ENCODE peak calls at places on chromosomes 13 and 19, in five cellular contexts. I is Caco-2, E is posterior cingulate gyrus, D is colonic mucosa, U is NCI-H345. P is an unnamed sample.
A peak's percentile ranks its signal among the peaks of the same experiment; 100 is the strongest.

GRCh38 chr19:38350883-38351282 is 15.3 kb downstream of the CATSPERG start:
- DNase-seq in I (no peak), E (no peak), D (no peak), U (no peak), P (no peak)

GRCh38 chr13:53873558-53873957 is 844.9 kb downstream of the OLFM4 start:
- DNase-seq in I (peak; percentile 42), E (no peak), D (no peak), U (peak; percentile 68), P (no peak)

GRCh38 chr13:77521194-77521593 is 14.3 kb upstream of the SCEL start:
- DNase-seq in I (no peak), E (no peak), D (no peak), U (no peak), P (no peak)

GRCh38 chr19:3059653-3060052 is 2.6 kb downstream of the TLE5 start:
- DNase-seq in I (no peak), E (no peak), D (no peak), U (no peak), P (no peak)

GRCh38 chr19:51333836-51334460 is 8.0 kb downstream of the VSIG10L start:
- DNase-seq in I (no peak), E (no peak), D (no peak), U (no peak), P (no peak)

GRCh38 chr19:10699650-10700335 is 1.4 kb upstream of the QTRT1 start:
- DNase-seq in I (peak; percentile 57), E (no peak), D (peak; percentile 76), U (peak; percentile 22), P (peak; percentile 35)

GRCh38 chr19:39512964-39513363 is 2.0 kb upstream of the SELENOV start:
- DNase-seq in I (no peak), E (no peak), D (no peak), U (no peak), P (no peak)

GRCh38 chr19:33863436-33863835 is 66.8 kb downstream of the KCTD15 start:
- DNase-seq in I (no peak), E (no peak), D (no peak), U (no peak), P (no peak)

GRCh38 chr19:10294368-10294697 is 4.6 kb downstream of the ICAM5 start:
- DNase-seq in I (no peak), E (no peak), D (no peak), U (no peak), P (no peak)

GRCh38 chr19:47729799-47730520 is 15.4 kb upstream of the NOP53 start:
- DNase-seq in I (peak; percentile 95), E (peak; percentile 69), D (peak; percentile 75), U (peak; percentile 31), P (peak; percentile 57)

GRCh38 chr19:16525751-16526481 is 16.3 kb downstream of the CHERP start:
- DNase-seq in I (no peak), E (no peak), D (no peak), U (no peak), P (no peak)

GRCh38 chr13:44044544-44045178 is 165.0 kb downstream of the LACC1 start:
- DNase-seq in I (no peak), E (no peak), D (no peak), U (no peak), P (no peak)

GRCh38 chr13:34037636-34038325 is 219.8 kb downstream of the RFC3 start:
- DNase-seq in I (no peak), E (no peak), D (no peak), U (no peak), P (no peak)

GRCh38 chr19:31268751-31269150 is 80.5 kb downstream of the TSHZ3 start:
- DNase-seq in I (no peak), E (no peak), D (no peak), U (no peak), P (no peak)

GRCh38 chr19:34306213-34306661 is 51.9 kb downstream of the GARRE1 start:
- DNase-seq in I (no peak), E (no peak), D (peak; percentile 73), U (no peak), P (peak; percentile 88)

GRCh38 chr13:48961379-48961778 is 14.3 kb upstream of the FNDC3A start:
- DNase-seq in I (no peak), E (no peak), D (no peak), U (no peak), P (no peak)

GRCh38 chr13:93108111-93108581 is 118.5 kb upstream of the GPC6 start:
- DNase-seq in I (no peak), E (no peak), D (no peak), U (no peak), P (no peak)

GRCh38 chr19:57099199-57099661 is 20.6 kb upstream of the USP29 start:
- DNase-seq in I (no peak), E (peak; percentile 82), D (peak; percentile 55), U (no peak), P (peak; percentile 49)

GRCh38 chr19:45968626-45969025 is 5.0 kb downstream of the NOVA2 start:
- DNase-seq in I (no peak), E (no peak), D (no peak), U (no peak), P (no peak)

GRCh38 chr13:45932611-45933182 is 81.1 kb upstream of the SIAH3 start:
- DNase-seq in I (no peak), E (no peak), D (no peak), U (no peak), P (no peak)

GRCh38 chr13:33017410-33017929 is 1.2 kb downstream of the KL start:
- DNase-seq in I (peak; percentile 56), E (no peak), D (peak; percentile 63), U (no peak), P (peak; percentile 18)

GRCh38 chr13:59391696-59392095 is 772.0 kb downstream of the DIAPH3 start:
- DNase-seq in I (peak; percentile 57), E (no peak), D (peak; percentile 67), U (peak; percentile 44), P (peak; percentile 39)

GRCh38 chr19:21748088-21748487 is 19.3 kb downstream of the ZNF100 start:
- DNase-seq in I (no peak), E (no peak), D (no peak), U (no peak), P (no peak)

P was measured in HepG2.